ENCODE peak calls at places on chromosomes 12 and 14, in five cellular contexts. G is NB4, L is psoas muscle, N is transverse colon, K is lung. B is an unnamed sample.

GRCh38 chr12:65334534-65334933 is 56.1 kb downstream of the MSRB3 start:
- DNase-seq in G (no peak), L (no peak), N (no peak), K (no peak), B (no peak)

GRCh38 chr14:79370969-79371368 is 840.3 kb downstream of the DIO2 start:
- DNase-seq in G (no peak), L (no peak), N (no peak), K (no peak), B (no peak)

GRCh38 chr12:110371408-110372055 is 32.0 kb downstream of the ANAPC7 start:
- DNase-seq in G (peak), L (no peak), N (no peak), K (peak), B (no peak)

GRCh38 chr12:103013741-103014140 is 56.3 kb downstream of the ASCL1 start:
- DNase-seq in G (no peak), L (no peak), N (no peak), K (no peak), B (no peak)

GRCh38 chr12:108430245-108430644 is 84.8 kb upstream of the FICD start:
- DNase-seq in G (no peak), L (no peak), N (no peak), K (no peak), B (no peak)

GRCh38 chr12:47121146-47121545 is 41.4 kb upstream of the AMIGO2 start:
- DNase-seq in G (no peak), L (no peak), N (no peak), K (no peak), B (no peak)

GRCh38 chr14:88919502-88919901 is 95.1 kb downstream of the TTC8 start:
- DNase-seq in G (no peak), L (no peak), N (peak), K (no peak), B (peak)

GRCh38 chr12:98699568-98699967 is 54.5 kb downstream of the APAF1 start:
- DNase-seq in G (peak), L (no peak), N (no peak), K (no peak), B (no peak)

GRCh38 chr12:4812621-4813327 is 92.6 kb downstream of the GALNT8 start:
- DNase-seq in G (no peak), L (no peak), N (no peak), K (no peak), B (no peak)

GRCh38 chr12:1479645-1480044 is 114.7 kb downstream of the FBXL14 start:
- DNase-seq in G (no peak), L (no peak), N (no peak), K (no peak), B (no peak)

GRCh38 chr12:106096376-106096775 is 42.4 kb downstream of the NUAK1 start:
- DNase-seq in G (no peak), L (peak), N (no peak), K (no peak), B (peak)

GRCh38 chr12:77855548-77855947 is 24.9 kb downstream of the NAV3 start:
- DNase-seq in G (no peak), L (no peak), N (no peak), K (no peak), B (no peak)

GRCh38 chr12:42588981-42589464 is 523 bp downstream of the PRICKLE1 start:
- DNase-seq in G (peak), L (peak), N (peak), K (peak), B (no peak)

GRCh38 chr14:97456958-97457357 is 659.8 kb downstream of the VRK1 start:
- DNase-seq in G (no peak), L (no peak), N (no peak), K (no peak), B (no peak)

GRCh38 chr14:91021115-91021514 is 39.3 kb downstream of the RPS6KA5 start:
- DNase-seq in G (no peak), L (no peak), N (no peak), K (no peak), B (no peak)

GRCh38 chr12:114694436-114695304 is 10.7 kb upstream of the TBX3 start:
- DNase-seq in G (no peak), L (no peak), N (no peak), K (no peak), B (no peak)

GRCh38 chr12:114691810-114692557 is 8.0 kb upstream of the TBX3 start:
- DNase-seq in G (no peak), L (no peak), N (no peak), K (no peak), B (no peak)

GRCh38 chr12:114695305-114695592 is 11.3 kb upstream of the TBX3 start:
- DNase-seq in G (no peak), L (no peak), N (no peak), K (no peak), B (no peak)

GRCh38 chr12:114692558-114693531 is 8.9 kb upstream of the TBX3 start:
- DNase-seq in G (no peak), L (no peak), N (no peak), K (no peak), B (no peak)

GRCh38 chr12:114693532-114693931 is 9.6 kb upstream of the TBX3 start:
- DNase-seq in G (no peak), L (no peak), N (no peak), K (no peak), B (no peak)
- H3K4me3 ChIP-seq in G (no peak), L (no peak), N (no peak), K (no peak), B (no peak)

GRCh38 chr14:77439861-77440260 is 16.5 kb upstream of the NOXRED1 start:
- DNase-seq in G (no peak), L (no peak), N (no peak), K (no peak), B (no peak)
- TF ChIP-seq CTCF in G (no peak), L (no peak), N (no peak), K (no peak), B (no peak)

GRCh38 chr14:93959239-93960107 is 16.9 kb downstream of the ASB2 start:
- DNase-seq in G (peak), L (peak), N (peak), K (peak), B (peak)

GRCh38 chr14:93957333-93957710 is 19.0 kb downstream of the ASB2 start:
- DNase-seq in G (no peak), L (peak), N (no peak), K (no peak), B (no peak)

GRCh38 chr14:93960108-93960475 is 16.3 kb downstream of the ASB2 start:
- DNase-seq in G (no peak), L (no peak), N (no peak), K (no peak), B (no peak)

GRCh38 chr14:93957751-93958566 is 18.4 kb downstream of the ASB2 start:
- DNase-seq in G (peak), L (peak), N (no peak), K (no peak), B (no peak)

GRCh38 chr14:93958567-93959238 is 17.7 kb downstream of the ASB2 start:
- DNase-seq in G (no peak), L (peak), N (no peak), K (no peak), B (no peak)
- H3K4me3 ChIP-seq in G (no peak), L (peak), N (no peak), K (no peak), B (no peak)

DNA sequence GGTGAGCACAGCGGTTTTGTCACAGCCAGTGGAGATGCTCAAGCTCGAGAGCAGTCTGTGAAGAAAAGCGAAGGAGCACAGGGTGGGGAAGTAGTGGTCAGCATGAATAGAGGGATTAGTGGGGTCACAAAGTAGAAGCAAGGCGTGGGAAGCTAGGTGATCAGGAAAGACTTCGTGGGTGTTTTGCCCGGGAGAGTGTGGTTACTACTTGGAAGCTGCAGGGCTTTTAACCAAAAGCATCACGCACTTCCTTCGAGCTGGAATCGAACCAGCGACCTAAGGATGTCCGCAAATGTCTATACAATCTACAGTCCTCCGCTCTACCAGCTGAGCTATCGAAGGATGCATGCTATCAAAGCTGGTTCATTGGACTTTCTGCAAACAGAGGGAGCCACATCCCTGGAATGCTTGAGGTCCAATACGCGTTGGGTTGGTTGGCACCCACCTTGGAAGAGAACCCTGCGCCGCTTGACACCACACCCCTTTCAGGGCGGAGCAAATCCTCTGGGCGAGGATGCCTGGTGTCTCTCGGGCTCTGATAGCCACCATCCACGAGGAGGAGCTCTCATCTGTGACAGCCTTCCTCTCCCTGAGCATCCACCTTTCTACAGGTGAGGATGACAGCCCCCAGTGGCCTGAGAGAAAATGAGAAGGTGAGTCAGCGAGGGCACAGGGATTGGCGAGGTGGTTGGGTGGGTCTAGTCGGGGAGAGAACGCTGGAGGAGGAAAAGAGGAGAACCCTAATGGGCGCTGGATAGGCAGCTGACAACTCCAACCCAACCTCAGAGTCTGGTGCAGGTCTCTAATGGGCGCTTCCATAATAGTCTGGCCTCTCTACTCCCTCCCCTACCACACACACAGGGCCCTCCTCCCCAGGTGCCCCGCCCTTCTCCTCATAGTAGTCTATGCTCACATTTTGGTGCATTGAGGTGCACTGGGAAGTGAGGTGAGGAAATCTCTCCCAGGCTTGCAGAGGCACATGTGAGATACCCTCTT is 16.0 kb upstream of the OR6S1 start:
- DNase-seq in G (no peak), L (no peak), N (no peak), K (no peak), B (no peak)
- TF ChIP-seq CTCF in G (peak), L (no peak), N (no peak), K (no peak), B (peak)

DNA sequence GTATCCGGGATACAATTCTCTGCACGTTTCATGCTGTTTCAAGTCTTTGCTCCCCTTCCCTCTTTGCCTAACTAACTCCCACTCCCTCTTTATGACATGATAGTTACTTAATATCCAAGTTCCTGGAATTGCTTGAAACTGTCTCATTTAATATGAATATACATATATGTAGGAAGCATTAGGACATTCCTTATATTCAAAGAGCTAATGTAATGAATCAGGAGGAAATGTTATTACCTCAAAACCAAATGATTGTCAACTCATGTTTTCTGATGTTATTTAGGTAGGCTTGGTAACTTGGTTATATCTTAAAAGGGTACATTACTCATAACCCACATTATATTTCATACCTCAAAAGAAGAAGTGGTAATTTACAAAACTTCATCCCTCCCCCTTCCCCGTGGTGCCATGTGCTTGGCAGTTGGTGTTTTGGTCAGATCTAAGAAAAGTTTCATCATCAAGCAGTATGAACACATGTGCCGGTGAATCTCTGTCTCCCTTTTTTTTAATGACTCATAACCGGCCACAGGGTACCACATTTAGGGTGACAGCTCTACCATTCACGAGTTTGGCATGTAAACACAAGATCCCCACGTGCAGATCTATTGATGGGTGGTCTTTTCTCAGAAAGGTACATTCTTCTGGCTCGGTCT is 56.5 kb downstream of the HCAR2 start:
- DNase-seq in G (peak), L (no peak), N (no peak), K (no peak), B (no peak)
- H3K4me3 ChIP-seq in G (no peak), L (no peak), N (no peak), K (no peak), B (no peak)

GRCh38 chr12:39375206-39375808 is 67.6 kb downstream of the KIF21A start:
- DNase-seq in G (peak), L (no peak), N (no peak), K (no peak), B (peak)
- TF ChIP-seq CTCF in G (peak), L (no peak), N (no peak), K (no peak), B (peak)

DNA sequence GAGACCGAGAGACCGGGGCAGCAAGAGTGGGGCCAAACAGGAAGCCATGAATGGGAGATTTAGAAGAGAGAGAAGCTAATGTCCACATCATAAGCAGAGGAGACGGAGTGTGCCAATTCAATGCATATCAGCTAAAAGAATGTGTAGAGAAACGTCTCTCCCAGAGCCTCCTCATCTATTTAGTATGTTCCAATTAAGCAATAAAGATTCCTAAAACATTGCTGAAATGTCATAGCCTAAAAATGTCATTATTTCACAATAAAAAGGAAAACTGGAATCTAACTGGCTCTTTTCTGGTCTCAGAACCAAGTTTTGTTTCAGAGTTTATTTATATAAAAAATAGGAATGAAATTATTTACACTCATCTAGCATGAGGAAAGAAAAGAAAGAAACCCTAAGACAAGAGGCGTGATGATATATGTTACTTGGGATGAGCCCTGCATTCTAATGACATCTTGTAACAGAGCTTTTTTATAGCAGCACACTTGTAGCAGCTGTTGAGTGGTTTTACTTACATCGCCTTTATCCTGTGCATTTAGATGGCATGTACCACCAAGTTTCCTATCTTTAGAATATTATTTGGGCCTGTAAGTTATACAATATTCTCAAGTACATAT is 266.3 kb upstream of the PRKD1 start:
- DNase-seq in G (no peak), L (no peak), N (no peak), K (no peak), B (no peak)
- H3K4me3 ChIP-seq in G (no peak), L (no peak), N (no peak), K (no peak), B (no peak)

GRCh38 chr14:39432619-39433451 is 602 bp upstream of the FBXO33 start:
- DNase-seq in G (peak), L (peak), N (peak), K (peak), B (peak)
- TF ChIP-seq CTCF in G (no peak), L (peak), N (no peak), K (no peak), B (peak)

DNA sequence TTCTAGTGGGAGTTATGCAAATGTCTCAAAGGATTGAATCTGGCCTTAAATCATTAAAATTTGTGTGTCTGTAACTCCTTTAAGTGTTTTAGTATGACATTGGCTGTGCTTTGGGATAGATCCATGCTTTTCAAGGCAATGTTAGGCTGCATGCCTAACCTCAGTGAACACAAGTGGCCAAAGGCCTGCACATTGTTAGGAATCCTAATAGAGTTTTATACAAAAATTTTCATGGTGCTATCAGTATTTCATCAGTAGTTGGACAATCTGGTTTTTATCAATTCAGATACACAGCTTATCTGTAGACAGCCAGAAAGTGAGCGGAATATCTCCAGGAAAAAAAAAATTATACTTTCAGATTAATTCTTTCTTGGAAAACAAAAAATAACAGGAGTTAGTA is 324.0 kb upstream of the PDE3A start:
- DNase-seq in G (no peak), L (no peak), N (no peak), K (no peak), B (no peak)
- H3K4me3 ChIP-seq in G (no peak), L (no peak), N (no peak), K (no peak), B (no peak)

GRCh38 chr12:119115296-119115905 is 63.3 kb upstream of the HSPB8 start:
- DNase-seq in G (peak), L (no peak), N (peak), K (peak), B (peak)
- TF ChIP-seq CTCF in G (peak), L (peak), N (peak), K (peak), B (peak)

B was measured in epithelial cell of proximal tubule.